ENCODE peak calls at places on chromosomes 4 and X, in nine cellular contexts. G is cardiac fibroblast, N is astrocyte of the cerebellum, E is BJ, V is right lobe of liver, B is lower leg skin, Y is HCT116, C is stomach, K is cardiac muscle cell. X is an unnamed sample.

GRCh38 chrX:40471965-40472648 is 108.7 kb upstream of the ATP6AP2 start:
- DNase-seq in N (peak), B (no peak), E (peak), Y (no peak), G (peak), K (peak), C (peak), V (no peak), X (peak)

GRCh38 chr4:14110407-14110806 is 482.9 kb upstream of the BOD1L1 start:
- DNase-seq in K (peak), G (peak), V (no peak), C (no peak), B (no peak), N (no peak), Y (no peak), E (peak), X (peak)

GRCh38 chrX:96435636-96436035 is 249.0 kb upstream of the DIAPH2 start:
- DNase-seq in E (no peak), V (no peak), N (no peak), C (no peak), G (peak), Y (no peak), B (no peak), K (peak), X (peak)

GRCh38 chr4:165872443-165873297 is at the start of gene TLL1:
- DNase-seq in B (peak), C (no peak), G (peak), V (no peak), N (no peak), K (peak), Y (no peak), E (no peak), X (peak)

GRCh38 chrX:118189628-118190027 is 73.0 kb upstream of the KLHL13 start:
- DNase-seq in Y (no peak), E (no peak), B (no peak), C (no peak), K (no peak), G (no peak), V (no peak), N (no peak), X (no peak)

GRCh38 chr4:11720292-11720691 is 291.6 kb upstream of the HS3ST1 start:
- DNase-seq in G (peak), V (no peak), B (no peak), C (no peak), N (no peak), Y (no peak), K (peak), E (no peak), X (peak)

GRCh38 chrX:259692-260355 is 21.4 kb upstream of the PLCXD1 start:
- DNase-seq in C (peak), K (no peak), V (no peak), E (no peak), N (no peak), B (peak), Y (no peak), G (no peak), X (no peak)

GRCh38 chr4:56186808-56187523 is 200.3 kb downstream of the AASDH start:
- DNase-seq in K (no peak), V (no peak), E (no peak), Y (no peak), N (no peak), C (no peak), G (no peak), B (no peak), X (no peak)

GRCh38 chr4:154406022-154406835 is 85.4 kb downstream of the DCHS2 start:
- DNase-seq in N (no peak), Y (no peak), C (no peak), K (no peak), V (no peak), B (no peak), G (no peak), E (no peak), X (no peak)

GRCh38 chrX:110964761-110965160 is 131.2 kb upstream of the PAK3 start:
- DNase-seq in G (no peak), V (no peak), K (no peak), C (peak), Y (no peak), E (no peak), B (no peak), N (no peak), X (no peak)

GRCh38 chr4:185890196-185890595 is 78.2 kb upstream of the SORBS2 start:
- DNase-seq in Y (no peak), G (no peak), C (no peak), B (no peak), N (no peak), K (no peak), V (no peak), E (no peak), X (no peak)

GRCh38 chr4:58809366-58809765 is 1699.2 kb upstream of the IGFBP7 start:
- DNase-seq in G (no peak), E (no peak), Y (no peak), C (no peak), N (no peak), V (no peak), B (no peak), K (no peak), X (no peak)

GRCh38 chr4:123869517-123870282 is 473.1 kb downstream of the SPRY1 start:
- DNase-seq in B (no peak), E (no peak), G (no peak), K (no peak), V (no peak), N (no peak), Y (no peak), C (no peak), X (no peak)

GRCh38 chr4:13481569-13481968 is 2.6 kb downstream of the RAB28 start:
- DNase-seq in E (no peak), B (no peak), Y (no peak), V (no peak), G (peak), K (peak), N (no peak), C (no peak), X (peak)

GRCh38 chr4:76578002-76578560 is 143.1 kb downstream of the SHROOM3 start:
- DNase-seq in V (no peak), C (no peak), B (no peak), E (no peak), N (no peak), Y (no peak), G (no peak), K (no peak), X (no peak)

GRCh38 chr4:160980091-160980490 is 1183.7 kb downstream of the FSTL5 start:
- DNase-seq in G (no peak), E (no peak), V (no peak), Y (no peak), B (no peak), K (no peak), C (no peak), N (no peak), X (no peak)

GRCh38 chrX:133868687-133869086 is 116.7 kb downstream of the GPC3 start:
- DNase-seq in B (no peak), G (no peak), K (peak), E (no peak), Y (no peak), C (no peak), V (no peak), N (no peak), X (no peak)

GRCh38 chrX:44667771-44668170 is 125.1 kb upstream of the FUNDC1 start:
- DNase-seq in Y (no peak), C (no peak), V (no peak), E (no peak), N (no peak), K (no peak), G (no peak), B (no peak), X (no peak)

GRCh38 chrX:41689711-41690110 is 938 bp downstream of the GPR34 start:
- DNase-seq in K (peak), N (no peak), E (no peak), C (no peak), V (no peak), Y (no peak), B (no peak), G (no peak), X (no peak)

GRCh38 chr4:37891221-37892159 is 606 bp downstream of the TBC1D1 start:
- DNase-seq in G (no peak), B (no peak), K (peak), C (peak), V (peak), Y (no peak), N (no peak), E (no peak), X (no peak)

GRCh38 chr4:113049421-113050355 is at the start of gene ANK2:
- DNase-seq in E (no peak), K (no peak), C (no peak), B (no peak), V (no peak), N (no peak), Y (no peak), G (no peak), X (peak)

GRCh38 chrX:133655914-133656265 is 240.6 kb upstream of the GPC4 start:
- DNase-seq in C (no peak), Y (no peak), V (no peak), B (no peak), N (no peak), E (no peak), K (no peak), G (no peak), X (no peak)

GRCh38 chr4:39908284-39908683 is 69.4 kb downstream of the PDS5A start:
- DNase-seq in Y (no peak), V (no peak), N (no peak), K (no peak), G (no peak), E (no peak), C (no peak), B (no peak), X (no peak)

GRCh38 chr4:67542076-67542475 is 3.2 kb downstream of the CENPC start:
- DNase-seq in C (no peak), E (no peak), N (no peak), G (no peak), Y (no peak), B (no peak), K (no peak), V (no peak), X (no peak)

GRCh38 chr4:77697860-77698599 is 92.4 kb downstream of the CXCL13 start:
- DNase-seq in N (peak), V (no peak), E (no peak), K (peak), Y (peak), B (no peak), C (peak), G (peak), X (peak)

GRCh38 chr4:19736968-19737756 is 514.5 kb upstream of the SLIT2 start:
- DNase-seq in V (no peak), B (no peak), K (peak), C (no peak), N (peak), G (no peak), E (no peak), Y (no peak), X (no peak)

GRCh38 chr4:40189997-40190396 is 6.8 kb upstream of the RHOH start:
- DNase-seq in G (no peak), E (no peak), C (peak), K (no peak), N (no peak), B (no peak), V (no peak), Y (no peak), X (no peak)

GRCh38 chr4:13907255-13907751 is 279.8 kb upstream of the BOD1L1 start:
- DNase-seq in C (no peak), E (peak), K (peak), G (peak), V (no peak), Y (no peak), B (no peak), N (peak), X (peak)

GRCh38 chr4:2823301-2823670 is 20.4 kb upstream of the ADD1 start:
- DNase-seq in V (no peak), Y (no peak), N (no peak), C (no peak), K (no peak), B (peak), G (no peak), E (no peak), X (no peak)

GRCh38 chr4:48493485-48494100 is 3.5 kb downstream of the ZAR1 start:
- DNase-seq in C (no peak), E (no peak), N (no peak), K (peak), Y (no peak), B (no peak), G (no peak), V (no peak), X (no peak)

GRCh38 chr4:181860157-181860556 is 383.0 kb upstream of the TENM3 start:
- DNase-seq in G (peak), V (no peak), B (no peak), K (peak), N (peak), Y (no peak), E (peak), C (no peak), X (peak)

GRCh38 chrX:109614951-109615350 is 10.0 kb downstream of the KCNE5 start:
- DNase-seq in B (no peak), E (no peak), N (no peak), V (no peak), K (no peak), G (no peak), Y (no peak), C (no peak), X (no peak)

GRCh38 chr4:24322986-24323385 is 261.4 kb downstream of the DHX15 start:
- DNase-seq in E (no peak), G (no peak), C (no peak), Y (no peak), K (no peak), V (no peak), B (no peak), N (no peak), X (peak)

GRCh38 chrX:41339148-41339547 is 5.2 kb downstream of the DDX3X start:
- DNase-seq in K (no peak), Y (no peak), G (no peak), E (no peak), C (no peak), B (no peak), V (no peak), N (no peak), X (no peak)

GRCh38 chr4:142416121-142416520 is 430.0 kb downstream of the INPP4B start:
- DNase-seq in K (peak), B (no peak), N (no peak), G (peak), V (no peak), Y (no peak), E (no peak), C (no peak), X (peak)

GRCh38 chrX:526295-527224 is 104.0 kb upstream of the SHOX start:
- DNase-seq in N (no peak), C (no peak), K (no peak), V (no peak), Y (no peak), E (no peak), B (no peak), G (no peak), X (no peak)

GRCh38 chr4:41549469-41549868 is 11.5 kb downstream of the LIMCH1 start:
- DNase-seq in Y (no peak), N (no peak), V (no peak), G (no peak), K (no peak), B (no peak), C (no peak), E (no peak), X (no peak)
- TF ChIP-seq CTCF in Y (no peak), N (no peak), V (no peak), G (no peak), K (no peak), B (no peak), C (no peak), E (no peak), X (no peak)

DNA sequence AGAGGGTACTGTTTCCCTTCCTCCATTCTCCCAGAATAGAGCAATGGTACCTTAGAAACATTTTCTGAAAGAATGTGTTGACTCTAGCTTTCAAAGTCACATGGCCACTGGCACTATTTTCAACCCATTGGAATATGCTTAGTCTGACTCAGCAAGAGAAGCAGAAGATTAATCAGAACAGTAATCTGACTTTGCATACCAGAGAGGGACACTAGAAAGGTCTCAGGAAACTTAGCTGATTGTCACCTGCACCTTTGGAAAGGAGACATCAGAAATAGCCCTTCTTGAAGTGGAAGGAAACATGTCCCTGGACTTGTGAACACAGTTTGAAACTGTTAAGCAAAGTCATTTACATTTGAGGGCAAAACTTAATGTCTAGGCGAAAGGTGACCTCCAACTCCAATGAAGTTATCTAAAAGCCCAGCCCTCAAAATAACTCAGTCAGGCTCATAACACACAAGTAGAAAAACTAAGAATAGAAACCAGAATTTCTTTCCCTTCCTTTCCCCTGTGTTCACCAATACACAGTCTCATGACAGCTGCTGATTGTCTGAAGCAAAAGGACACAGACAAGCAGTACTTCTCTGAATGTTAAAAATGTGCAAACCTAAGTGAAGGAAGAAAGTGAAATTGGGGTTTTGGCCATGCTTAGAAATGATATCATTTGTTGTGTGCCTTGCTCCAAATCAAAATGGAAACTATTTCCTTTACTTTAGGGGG is 270.8 kb downstream of the GRIA3 start:
- DNase-seq in N (no peak), Y (no peak), E (no peak), K (no peak), C (no peak), G (no peak), B (no peak), V (no peak), X (no peak)
- H3K4me3 ChIP-seq in N (no peak), Y (no peak), E (no peak), K (no peak), C (no peak), G (no peak), B (no peak), V (no peak), X (no peak)

GRCh38 chrX:74389016-74389415 is 32.3 kb upstream of the SLC16A2 start:
- DNase-seq in V (no peak), C (no peak), K (no peak), G (no peak), Y (no peak), B (no peak), E (no peak), N (no peak), X (no peak)

GRCh38 chrX:74382613-74383012 is 38.7 kb upstream of the SLC16A2 start:
- DNase-seq in Y (peak), V (no peak), E (peak), K (peak), C (peak), B (peak), N (peak), G (peak), X (peak)

DNA sequence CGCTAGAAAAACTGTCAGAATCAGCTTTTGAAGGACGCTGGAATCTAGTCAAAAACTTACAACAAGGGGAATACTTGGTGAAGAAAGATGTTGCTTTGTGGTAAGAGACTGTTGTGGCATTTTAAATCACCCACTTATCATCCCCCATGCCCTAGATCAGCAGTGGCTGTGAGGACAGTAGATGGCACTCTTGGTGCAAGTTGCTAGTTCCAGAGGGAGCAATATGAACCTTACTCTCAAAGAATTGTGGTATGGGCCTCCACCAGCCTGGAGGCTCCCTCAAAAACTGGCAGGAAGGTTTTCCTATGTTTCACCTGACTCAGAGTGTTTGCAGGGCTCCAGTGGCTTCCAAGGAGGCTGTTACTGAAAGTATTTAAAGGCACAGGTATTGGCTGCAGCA is 37.7 kb upstream of the SLC16A2 start:
- DNase-seq in V (no peak), K (peak), C (peak), B (no peak), G (peak), E (no peak), N (peak), Y (peak), X (peak)
- TF ChIP-seq CTCF in V (peak), K (peak), C (peak), B (no peak), G (peak), E (peak), N (peak), Y (peak), X (peak)

GRCh38 chr4:6480532-6481088 is 8.2 kb upstream of the PPP2R2C start:
- DNase-seq in B (no peak), N (no peak), V (no peak), C (no peak), Y (no peak), E (no peak), G (no peak), K (no peak), X (no peak)
- H3K4me3 ChIP-seq in B (no peak), N (no peak), V (no peak), C (no peak), Y (no peak), E (no peak), G (no peak), K (no peak), X (no peak)

X was measured in astrocyte of the spinal cord.